ENCODE peak calls at places on chromosomes 11 and 22, in eight cellular contexts. O is activated T-helper 1 cell treated with Interleukin-2 at 50 U/mL for 16 hours, U is COLO829, G is SHP77, T is HFFc6, C is fibroblast of pulmonary artery, Z is left colon, D is brain pericyte. I is an unnamed sample.

GRCh38 chr11:81658722-81659121 is 1074.9 kb downstream of the FAM181B start:
- DNase-seq in O (no peak), U (peak), G (peak), T (no peak), C (peak), Z (no peak), D (no peak), I (no peak)

GRCh38 chr11:57476223-57476882 is 16.0 kb downstream of the RTN4RL2 start:
- DNase-seq in O (no peak), U (no peak), G (no peak), T (no peak), C (no peak), Z (peak), D (no peak), I (no peak)

GRCh38 chr11:19607656-19608360 is 104.8 kb upstream of the NAV2 start:
- DNase-seq in O (no peak), U (no peak), G (no peak), T (no peak), C (peak), Z (no peak), D (no peak), I (no peak)

GRCh38 chr11:23727821-23728220 is 769.0 kb upstream of the LUZP2 start:
- DNase-seq in O (no peak), U (peak), G (no peak), T (no peak), C (peak), Z (no peak), D (no peak), I (no peak)

GRCh38 chr11:47259178-47259977 is 1.6 kb downstream of the NR1H3 start:
- DNase-seq in O (no peak), U (peak), G (peak), T (no peak), C (peak), Z (peak), D (no peak), I (peak)

GRCh38 chr11:33658195-33658900 is 42.3 kb downstream of the C11orf91 start:
- DNase-seq in O (no peak), U (no peak), G (peak), T (no peak), C (no peak), Z (no peak), D (no peak), I (no peak)

GRCh38 chr11:13970986-13971385 is 8.5 kb downstream of the SPON1 start:
- DNase-seq in O (no peak), U (no peak), G (peak), T (peak), C (no peak), Z (peak), D (no peak), I (no peak)

GRCh38 chr22:48894064-48894671 is 933.5 kb downstream of the BRD1 start:
- DNase-seq in O (no peak), U (no peak), G (no peak), T (no peak), C (no peak), Z (no peak), D (no peak), I (no peak)

GRCh38 chr11:803467-803742 is 1.6 kb downstream of the PIDD1 start:
- DNase-seq in O (no peak), U (no peak), G (no peak), T (no peak), C (no peak), Z (no peak), D (no peak), I (no peak)

GRCh38 chr11:2208691-2209369 is 37.2 kb upstream of the TH start:
- DNase-seq in O (no peak), U (no peak), G (peak), T (no peak), C (no peak), Z (peak), D (no peak), I (no peak)

GRCh38 chr11:975824-976223 is 50.2 kb downstream of the AP2A2 start:
- DNase-seq in O (no peak), U (no peak), G (no peak), T (no peak), C (peak), Z (no peak), D (no peak), I (no peak)

GRCh38 chr11:46383974-46384701 is 2.7 kb downstream of the MDK start:
- DNase-seq in O (no peak), U (no peak), G (no peak), T (no peak), C (no peak), Z (peak), D (no peak), I (no peak)

GRCh38 chr22:25097006-25097405 is 102.7 kb upstream of the CRYBB3 start:
- DNase-seq in O (no peak), U (no peak), G (no peak), T (no peak), C (no peak), Z (no peak), D (no peak), I (no peak)

GRCh38 chr22:33658775-33659174 is 261.5 kb downstream of the LARGE1 start:
- DNase-seq in O (no peak), U (peak), G (no peak), T (no peak), C (peak), Z (peak), D (no peak), I (no peak)

GRCh38 chr11:36164522-36165250 is 124.5 kb downstream of the COMMD9 start:
- DNase-seq in O (no peak), U (no peak), G (no peak), T (peak), C (no peak), Z (no peak), D (no peak), I (no peak)

GRCh38 chr22:24571266-24571665 is 15.5 kb downstream of the SNRPD3 start:
- DNase-seq in O (no peak), U (no peak), G (no peak), T (no peak), C (no peak), Z (no peak), D (no peak), I (no peak)